ENCODE peak calls at places on chromosomes 4 and X, in six cellular contexts. C is right lobe of liver, W is IMR-90, K is endothelial cell of umbilical vein, T is tibial nerve, V is uterus. B is an unnamed sample.

GRCh38 chr4:185874516-185875230 is 62.7 kb upstream of the SORBS2 start:
- DNase-seq in C (no peak), W (peak; percentile 81), K (peak; percentile 80), T (no peak), V (no peak), B (no peak)

GRCh38 chrX:336227-336626 is 17.6 kb upstream of the GTPBP6 start:
- DNase-seq in C (peak; percentile 21), W (no peak), K (no peak), T (no peak), V (no peak), B (no peak)

GRCh38 chr4:68175562-68176155 is 46.0 kb upstream of the TMPRSS11F start:
- DNase-seq in C (no peak), W (peak; percentile 51), K (peak; percentile 67), T (no peak), V (no peak), B (no peak)

GRCh38 chr4:67049446-67049845 is 495.9 kb downstream of the CENPC start:
- DNase-seq in C (no peak), W (no peak), K (no peak), T (no peak), V (no peak), B (no peak)

GRCh38 chr4:37604464-37604863 is 81.7 kb downstream of the RELL1 start:
- DNase-seq in C (no peak), W (peak; percentile 68), K (peak; percentile 28), T (no peak), V (no peak), B (no peak)

GRCh38 chr4:120750152-120750525 is 172.4 kb downstream of the PRDM5 start:
- DNase-seq in C (no peak), W (no peak), K (no peak), T (no peak), V (no peak), B (no peak)

GRCh38 chrX:40176979-40177430 is 79.2 kb upstream of the BCOR start:
- DNase-seq in C (peak; percentile 54), W (no peak), K (peak; percentile 20), T (no peak), V (no peak), B (no peak)

GRCh38 chr4:955161-955921 is 18.0 kb downstream of the DGKQ start:
- DNase-seq in C (no peak), W (no peak), K (no peak), T (no peak), V (no peak), B (peak; percentile 40)

GRCh38 chrX:48936429-48937064 is 17.7 kb upstream of the PIM2 start:
- DNase-seq in C (no peak), W (no peak), K (no peak), T (no peak), V (no peak), B (no peak)
- H3K4me1 ChIP-seq in C (no peaks in the 10 kb centered on the region), W (no peaks in the 10 kb centered on the region), K (no peaks in the 10 kb centered on the region), T (peaks cover 28% of the 10 kb centered on the region), V (no peaks in the 10 kb centered on the region), B (peaks cover 4% of the 10 kb centered on the region)

DNA sequence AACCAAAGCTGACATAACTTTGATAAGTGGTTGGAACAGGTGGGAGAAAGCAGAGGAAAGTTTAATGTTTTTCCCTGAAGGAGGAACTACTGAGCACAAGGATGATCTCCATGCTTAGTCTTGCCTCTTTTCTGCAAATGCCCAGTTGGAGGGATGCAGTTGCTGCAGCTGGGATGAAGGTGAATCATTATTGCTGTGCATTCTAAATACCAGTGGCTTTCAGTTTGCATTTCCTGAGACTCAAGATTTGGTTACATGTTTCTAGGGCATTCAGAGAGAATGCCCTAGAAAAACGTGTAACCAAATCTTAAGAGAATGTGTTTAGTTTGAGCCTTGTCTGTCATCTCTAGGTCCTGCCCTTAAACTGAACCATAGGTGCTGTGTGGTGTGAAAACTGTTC is 42.2 kb downstream of the METTL14 start:
- DNase-seq in C (no peak), W (peak; percentile 59), K (no peak), T (no peak), V (no peak), B (no peak)
- TF ChIP-seq CTCF in C (no peak), W (no peak), K (no peak), T (no peak), V (no peak), B (no peak)

GRCh38 chrX:71068052-71068918 is at the start of gene SNX12:
- DNase-seq in C (peak; percentile 93), W (peak; percentile 94), K (peak; percentile 94), T (peak; percentile 78), V (peak; percentile 92), B (peak; percentile 96)
- TF ChIP-seq POLR2A in C (peak; percentile 31), W (peak; percentile 34), K (peak; percentile 74), T (peak; percentile 65), V (peak; percentile 45), B (peak; percentile 60)

DNA sequence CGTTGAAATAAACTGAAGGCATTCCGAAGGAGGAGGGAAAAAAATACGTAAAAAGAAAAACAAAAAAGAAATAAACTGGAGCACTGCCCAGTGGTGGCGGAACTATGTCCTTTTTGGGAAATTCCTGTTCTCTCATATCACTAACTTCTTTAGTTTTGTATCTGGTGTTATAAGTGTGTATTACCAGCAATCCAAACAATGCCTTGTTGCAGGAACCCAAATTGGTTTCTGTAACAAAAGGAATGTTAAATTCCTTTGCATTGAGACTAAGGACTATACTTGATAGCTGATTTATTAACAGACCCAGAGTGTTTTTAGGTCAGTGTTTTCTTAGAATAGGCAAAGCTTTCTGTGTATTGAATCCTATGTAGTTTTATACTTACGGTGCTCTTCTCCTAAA is 6.6 kb downstream of the CCNG2 start:
- DNase-seq in C (no peak), W (no peak), K (no peak), T (no peak), V (no peak), B (no peak)
- H3K4me1 ChIP-seq in C (no peaks in the 10 kb centered on the region), W (peaks cover 4% of the 10 kb centered on the region), K (peaks cover 5% of the 10 kb centered on the region), T (peaks cover 35% of the 10 kb centered on the region), V (no peaks in the 10 kb centered on the region), B (no peaks in the 10 kb centered on the region)

GRCh38 chr4:102562995-102563394 is 61.8 kb downstream of the NFKB1 start:
- DNase-seq in C (no peak), W (peak; percentile 48), K (no peak), T (no peak), V (no peak), B (no peak)
- TF ChIP-seq CTCF in C (no peak), W (no peak), K (no peak), T (no peak), V (no peak), B (no peak)

GRCh38 chr4:153221783-153222161 is 17.5 kb downstream of the TRIM2 start:
- DNase-seq in C (no peak), W (no peak), K (no peak), T (no peak), V (no peak), B (no peak)

GRCh38 chr4:153223418-153223792 is 19.2 kb downstream of the TRIM2 start:
- DNase-seq in C (no peak), W (no peak), K (no peak), T (no peak), V (no peak), B (no peak)

GRCh38 chr4:153222790-153223417 is 18.7 kb downstream of the TRIM2 start:
- DNase-seq in C (peak; percentile 85), W (peak; percentile 41), K (peak; percentile 69), T (peak; percentile 21), V (peak; percentile 41), B (peak; percentile 76)

GRCh38 chr4:153220709-153221367 is 16.6 kb downstream of the TRIM2 start:
- DNase-seq in C (no peak), W (peak; percentile 64), K (no peak), T (no peak), V (no peak), B (no peak)

DNA sequence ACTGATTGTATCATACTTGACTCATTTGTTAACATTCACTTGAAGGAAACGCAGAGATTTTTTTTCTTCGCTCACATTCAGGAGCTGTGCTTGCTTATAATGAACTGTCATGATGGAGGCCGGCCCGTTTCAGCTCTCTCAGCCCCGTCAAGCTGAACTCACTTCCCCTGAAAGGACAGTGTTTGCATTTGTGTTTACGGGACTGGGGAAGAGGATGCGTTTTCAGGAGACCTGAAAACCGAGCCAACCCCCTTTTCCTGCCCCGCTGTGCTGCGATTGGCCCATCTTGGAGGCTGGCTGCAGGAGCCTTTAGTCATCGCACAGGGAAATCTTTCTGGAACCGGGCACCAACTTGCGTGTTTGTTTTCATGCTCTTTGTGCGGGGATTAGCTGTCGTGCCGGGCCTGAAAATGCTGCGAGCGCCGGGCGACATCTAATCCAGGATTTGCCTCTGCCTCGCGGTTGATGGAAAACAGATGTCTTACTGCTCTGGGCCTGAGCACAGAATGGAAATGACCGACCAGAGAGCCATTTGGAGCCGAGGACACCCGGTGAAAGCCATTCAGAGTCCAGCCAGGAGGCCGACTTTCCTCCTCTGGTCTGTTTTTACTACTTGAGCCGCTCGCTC is 18.0 kb downstream of the TRIM2 start:
- DNase-seq in C (peak; percentile 57), W (peak; percentile 87), K (peak; percentile 82), T (peak; percentile 20), V (peak; percentile 74), B (peak; percentile 72)
- TF ChIP-seq POLR2A in C (no peak), W (peak; percentile 63), K (no peak), T (peak; percentile 10), V (peak; percentile 35), B (no peak)

GRCh38 chr4:145502809-145503208 is 21.2 kb downstream of the SMAD1 start:
- DNase-seq in C (no peak), W (no peak), K (no peak), T (no peak), V (no peak), B (no peak)

GRCh38 chr4:145503486-145504072 is 21.9 kb downstream of the SMAD1 start:
- DNase-seq in C (no peak), W (no peak), K (peak; percentile 63), T (no peak), V (no peak), B (no peak)

GRCh38 chr4:145511913-145512522 is 30.4 kb downstream of the SMAD1 start:
- DNase-seq in C (no peak), W (peak; percentile 35), K (peak; percentile 30), T (no peak), V (no peak), B (no peak)

GRCh38 chr4:145505945-145506344 is 24.3 kb downstream of the SMAD1 start:
- DNase-seq in C (no peak), W (no peak), K (no peak), T (no peak), V (no peak), B (no peak)

DNA sequence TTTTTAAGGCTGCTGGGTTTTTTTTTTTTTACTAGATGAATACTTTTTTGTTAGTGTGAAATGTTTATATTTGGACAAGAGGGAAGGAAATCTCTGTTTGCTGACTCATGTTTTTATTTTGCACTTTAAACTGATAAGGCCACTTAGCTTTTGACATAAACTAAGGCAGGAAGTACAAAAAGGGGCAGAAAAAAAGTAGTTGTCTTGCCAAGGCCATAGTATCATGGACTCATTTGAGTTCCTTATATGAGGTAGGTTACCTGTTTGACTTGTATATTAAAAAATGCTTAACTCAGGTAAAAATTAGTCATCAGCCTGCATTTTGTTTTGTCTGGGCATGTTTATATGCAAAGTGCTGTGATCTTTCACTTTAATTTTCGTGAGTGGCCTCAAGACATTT is 26.0 kb downstream of the SMAD1 start:
- DNase-seq in C (no peak), W (peak; percentile 56), K (peak; percentile 91), T (no peak), V (no peak), B (no peak)
- H3K4me1 ChIP-seq in C (no peaks in the 10 kb centered on the region), W (no peaks in the 10 kb centered on the region), K (peaks cover 57% of the 10 kb centered on the region), T (peaks cover 33% of the 10 kb centered on the region), V (no peaks in the 10 kb centered on the region), B (no peaks in the 10 kb centered on the region)